ENCODE peak calls at places on chromosomes 6 and 20, in five cellular contexts. H is retinal pigment epithelial cell, O is PC-9, Y is BJ, U is EL. D is an unnamed sample.

GRCh38 chr20:34636648-34637047 is 40.2 kb downstream of the PIGU start:
- DNase-seq in H (no peak), O (no peak), Y (no peak), U (no peak), D (no peak)

GRCh38 chr20:48574383-48574782 is 253.4 kb downstream of the PREX1 start:
- DNase-seq in H (no peak), O (no peak), Y (no peak), U (peak; percentile 11), D (no peak)

GRCh38 chr6:40343318-40343886 is 243.8 kb downstream of the LRFN2 start:
- DNase-seq in H (no peak), O (no peak), Y (no peak), U (no peak), D (peak; percentile 58)

GRCh38 chr20:38420232-38421085 is 14.7 kb downstream of the SNHG17 start:
- DNase-seq in H (no peak), O (no peak), Y (no peak), U (no peak), D (no peak)

GRCh38 chr6:117540670-117541069 is 58.2 kb downstream of the DCBLD1 start:
- DNase-seq in H (no peak), O (no peak), Y (no peak), U (no peak), D (no peak)

GRCh38 chr6:81987293-81987692 is 234.8 kb upstream of the TENT5A start:
- DNase-seq in H (no peak), O (no peak), Y (no peak), U (no peak), D (no peak)

GRCh38 chr6:169253745-169254238 is at the start of gene THBS2:
- DNase-seq in H (no peak), O (no peak), Y (peak; percentile 93), U (peak; percentile 93), D (no peak)

GRCh38 chr6:20008081-20008480 is 170.9 kb downstream of the ID4 start:
- DNase-seq in H (no peak), O (no peak), Y (no peak), U (no peak), D (no peak)

GRCh38 chr20:53655909-53656652 is 62.4 kb upstream of the ZNF217 start:
- DNase-seq in H (no peak), O (no peak), Y (no peak), U (peak; percentile 55), D (no peak)

GRCh38 chr6:107495196-107495643 is 5.3 kb downstream of the SOBP start:
- DNase-seq in H (no peak), O (no peak), Y (no peak), U (peak; percentile 11), D (no peak)